ENCODE peak calls at places on chromosomes 12 and 14, in seven cellular contexts. W is stimulated activated CD4-positive, alpha-beta T cell treated with anti-CD3 and anti-CD28 coated beads, Interleukin-4, amount 100 ng/mL, for 24 hours; C is amniotic epithelial cell; T is stimulated activated CD8-positive, alpha-beta memory T cell treated with anti-CD3 and anti-CD28 coated beads, Interleukin-4, amount 100 ng/mL, for 24 hours; S is nephron progenitor cell; J is HT1080; R is fibroblast of the conjunctiva. Y is an unnamed sample.

GRCh38 chr14:65239897-65240296 is 137.6 kb upstream of the MAX start:
- DNase-seq in W (no peak), C (no peak), T (no peak), S (no peak), J (no peak), R (no peak), Y (no peak)

GRCh38 chr12:45439039-45439438 is 223.1 kb downstream of the ANO6 start:
- DNase-seq in W (no peak), C (no peak), T (no peak), S (no peak), J (peak), R (no peak), Y (no peak)

GRCh38 chr14:79656086-79656485 is 555.2 kb downstream of the DIO2 start:
- DNase-seq in W (no peak), C (no peak), T (no peak), S (no peak), J (no peak), R (no peak), Y (no peak)

GRCh38 chr12:76790564-76791552 is 26.9 kb downstream of the ZDHHC17 start:
- DNase-seq in W (no peak), C (peak), T (no peak), S (no peak), J (peak), R (peak), Y (peak)

GRCh38 chr12:128852885-128853284 is 393 bp upstream of the GLT1D1 start:
- DNase-seq in W (no peak), C (no peak), T (no peak), S (no peak), J (no peak), R (no peak), Y (no peak)

GRCh38 chr14:31371651-31372050 is 48.7 kb downstream of the HEATR5A start:
- DNase-seq in W (no peak), C (no peak), T (no peak), S (no peak), J (no peak), R (no peak), Y (no peak)

GRCh38 chr14:75479770-75480600 is 42.3 kb upstream of the BATF start:
- DNase-seq in W (no peak), C (no peak), T (no peak), S (no peak), J (no peak), R (no peak), Y (no peak)

GRCh38 chr12:57613427-57614109 is 2.3 kb downstream of the ARHGEF25 start:
- DNase-seq in W (no peak), C (no peak), T (no peak), S (no peak), J (no peak), R (no peak), Y (no peak)

GRCh38 chr14:61127099-61127498 is 146.1 kb downstream of the SLC38A6 start:
- DNase-seq in W (no peak), C (no peak), T (no peak), S (no peak), J (no peak), R (no peak), Y (no peak)

GRCh38 chr12:95318071-95318545 is 100.5 kb downstream of the VEZT start:
- DNase-seq in W (no peak), C (peak), T (no peak), S (no peak), J (peak), R (peak), Y (no peak)

GRCh38 chr14:21408152-21408551 is 24.3 kb upstream of the SUPT16H start:
- DNase-seq in W (no peak), C (peak), T (no peak), S (no peak), J (peak), R (peak), Y (peak)